ENCODE peak calls at places on chromosomes 4 and X, in six cellular contexts. W, C, M, B, G and X are unnamed samples. For H3K4me1, the result is how much of the 10 kb centered on the place peaks cover.

GRCh38 chr4:159105063-159105414 is 2.2 kb downstream of the RAPGEF2 start:
- DNase-seq in G (peak), B (no peak), M (no peak), W (no peak), C (no peak), X (no peak)

GRCh38 chr4:94558392-94558920 is 106.7 kb downstream of the PDLIM5 start:
- DNase-seq in G (no peak), B (no peak), C (no peak), M (no peak), W (no peak), X (no peak)

GRCh38 chr4:46844325-46844917 is 64.6 kb downstream of the COX7B2 start:
- DNase-seq in W (peak), C (peak), G (peak), B (peak), M (no peak), X (peak)

GRCh38 chrX:38112566-38112965 is 106.2 kb downstream of the SYTL5 start:
- DNase-seq in C (no peak), B (no peak), M (no peak), W (no peak), G (no peak), X (no peak)

GRCh38 chr4:133157460-133158160 is 8.5 kb downstream of the PCDH10 start:
- DNase-seq in W (no peak), M (no peak), G (no peak), C (no peak), B (no peak), X (no peak)

GRCh38 chr4:80268081-80268823 is 1.8 kb downstream of the FGF5 start:
- DNase-seq in W (peak), G (peak), B (no peak), C (no peak), M (no peak), X (no peak)

GRCh38 chr4:140675599-140676231 is 80.5 kb downstream of the TBC1D9 start:
- DNase-seq in W (no peak), B (no peak), C (no peak), G (no peak), M (no peak), X (no peak)

GRCh38 chr4:138630666-138631065 is 384.9 kb upstream of the NOCT start:
- DNase-seq in W (no peak), G (no peak), M (no peak), B (no peak), C (no peak), X (no peak)

GRCh38 chrX:580020-580419 is 50.6 kb upstream of the SHOX start:
- DNase-seq in M (no peak), W (no peak), C (no peak), G (no peak), B (peak), X (no peak)

GRCh38 chr4:112840061-112840460 is 203.1 kb downstream of the LARP7 start:
- DNase-seq in C (no peak), G (no peak), M (no peak), B (no peak), W (no peak), X (no peak)

GRCh38 chr4:123397276-123398150 is 918 bp downstream of the SPRY1 start:
- DNase-seq in M (peak), W (peak), C (no peak), G (peak), B (peak), X (peak)

GRCh38 chrX:2351321-2351720 is 149.5 kb downstream of the DHRSX start:
- DNase-seq in W (no peak), B (no peak), C (peak), G (no peak), M (no peak), X (no peak)

GRCh38 chr4:8917321-8917811 is 45.7 kb upstream of the HMX1 start:
- DNase-seq in W (no peak), B (no peak), C (no peak), G (no peak), M (peak), X (no peak)

GRCh38 chr4:83285022-83285387 is 407 bp upstream of the COQ2 start:
- DNase-seq in W (no peak), G (peak), B (no peak), C (peak), M (no peak), X (no peak)

GRCh38 chr4:126269106-126269505 is 954.4 kb downstream of the FAT4 start:
- DNase-seq in M (no peak), W (no peak), C (no peak), G (no peak), B (no peak), X (no peak)

GRCh38 chrX:95885074-95885473 is 799.6 kb upstream of the DIAPH2 start:
- DNase-seq in B (no peak), W (no peak), M (no peak), C (no peak), G (no peak), X (no peak)

GRCh38 chr4:152079543-152080293 is 318.9 kb upstream of the GATB start:
- DNase-seq in W (no peak), C (no peak), G (no peak), M (no peak), B (no peak), X (peak)

GRCh38 chr4:3835527-3836040 is 69.4 kb downstream of the ADRA2C start:
- DNase-seq in W (no peak), M (no peak), G (no peak), B (no peak), C (no peak), X (no peak)

GRCh38 chr4:139275281-139275735 is 4.7 kb downstream of the MGARP start:
- DNase-seq in C (no peak), M (no peak), W (no peak), G (no peak), B (no peak), X (no peak)

GRCh38 chrX:18899796-18900380 is 84.0 kb downstream of the PHKA2 start:
- DNase-seq in M (no peak), C (peak), G (peak), B (no peak), W (peak), X (no peak)

GRCh38 chr4:140296335-140296753 is 77.1 kb upstream of the SCOC start:
- DNase-seq in M (peak), C (peak), G (no peak), W (no peak), B (peak), X (no peak)

GRCh38 chrX:40065291-40066046 is 32.3 kb downstream of the BCOR start:
- DNase-seq in G (no peak), W (no peak), M (peak), C (no peak), B (no peak), X (no peak)

GRCh38 chr4:52638717-52639116 is 20.4 kb downstream of the USP46 start:
- DNase-seq in W (no peak), C (no peak), G (no peak), M (no peak), B (no peak), X (no peak)

GRCh38 chrX:101595739-101596419 is 21.9 kb downstream of the ARMCX6 start:
- DNase-seq in B (peak), G (peak), M (no peak), W (peak), C (peak), X (no peak)

GRCh38 chr4:158020175-158020574 is 152.7 kb downstream of the GASK1B start:
- DNase-seq in W (no peak), G (no peak), C (peak), B (peak), M (peak), X (no peak)

GRCh38 chrX:57822398-57822797 is 87.9 kb downstream of the ZXDA start:
- DNase-seq in W (no peak), G (no peak), M (no peak), C (no peak), B (no peak), X (no peak)

GRCh38 chr4:7192252-7193039 is at the start of gene SORCS2:
- DNase-seq in G (peak), M (no peak), C (peak), W (peak), B (peak), X (peak)

GRCh38 chr4:55395529-55396304 is at the start of gene TMEM165:
- DNase-seq in M (peak), C (peak), W (peak), G (peak), B (peak), X (peak)

GRCh38 chr4:6124386-6125102 is 75.8 kb downstream of the JAKMIP1 start:
- DNase-seq in G (no peak), B (no peak), W (peak), M (no peak), C (no peak), X (no peak)

GRCh38 chr4:46889410-46889809 is 19.6 kb downstream of the COX7B2 start:
- DNase-seq in B (no peak), M (no peak), W (no peak), G (no peak), C (no peak), X (no peak)

GRCh38 chr4:122917731-122918130 is 4.7 kb downstream of the NUDT6 start:
- DNase-seq in C (no peak), W (no peak), B (no peak), M (no peak), G (no peak), X (no peak)

GRCh38 chr4:82360298-82361177 is 13.3 kb downstream of the HNRNPD start:
- DNase-seq in W (no peak), B (no peak), M (no peak), G (peak), C (no peak), X (no peak)

GRCh38 chr4:80138556-80139538 is 58.5 kb upstream of the PRDM8 start:
- DNase-seq in G (no peak), C (no peak), W (no peak), B (no peak), M (no peak), X (peak)

GRCh38 chrX:106220177-106220576 is 52.1 kb downstream of the PWWP3B start:
- DNase-seq in W (no peak), M (no peak), C (no peak), B (no peak), G (no peak), X (no peak)

GRCh38 chr4:140427919-140428471 is 547 bp upstream of the CLGN start:
- DNase-seq in W (no peak), G (no peak), B (no peak), C (no peak), M (no peak), X (no peak)

GRCh38 chr4:119016636-119017035 is 119.0 kb upstream of the MYOZ2 start:
- DNase-seq in M (no peak), G (no peak), W (no peak), C (no peak), B (no peak), X (no peak)

GRCh38 chr4:158958489-158959270 is 144.2 kb upstream of the RAPGEF2 start:
- DNase-seq in C (no peak), W (no peak), B (no peak), M (no peak), G (no peak), X (no peak)

GRCh38 chr4:68904786-68905185 is 46.8 kb downstream of the UGT2A3 start:
- DNase-seq in C (no peak), B (peak), G (peak), W (peak), M (no peak), X (no peak)
- TF ChIP-seq CTCF in C (no peak), B (peak), G (peak), W (peak), M (no peak), X (no peak)

DNA sequence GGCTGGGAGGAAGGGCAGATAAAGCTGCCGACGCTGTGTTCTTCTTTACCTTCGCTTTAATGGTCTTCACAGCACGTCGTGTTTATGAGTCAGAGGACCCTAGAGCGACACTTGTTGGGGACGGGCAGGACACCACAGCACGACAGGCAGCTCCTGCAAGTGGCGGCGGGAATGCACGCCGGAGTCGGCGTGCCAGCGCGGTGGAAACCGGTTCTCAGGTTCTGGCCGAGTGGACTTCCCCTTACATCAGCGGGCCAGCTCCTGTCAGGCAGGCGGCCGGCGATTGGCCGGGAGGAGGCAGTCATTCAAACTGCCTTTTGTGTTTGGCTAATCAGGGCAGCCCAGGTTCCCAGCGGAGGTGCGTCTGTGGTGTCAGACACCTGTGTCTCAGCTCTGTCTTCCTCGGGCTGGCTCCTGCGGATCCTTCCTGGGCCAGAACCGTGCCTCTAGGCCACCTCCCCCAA is 150.9 kb downstream of the SHROOM3 start:
- DNase-seq in G (peak), B (peak), M (peak), C (peak), W (peak), X (peak)
- H3K4me1 ChIP-seq in G (half or more), B (under half), M (under half), C (under half), W (under half), X (under half)

DNA sequence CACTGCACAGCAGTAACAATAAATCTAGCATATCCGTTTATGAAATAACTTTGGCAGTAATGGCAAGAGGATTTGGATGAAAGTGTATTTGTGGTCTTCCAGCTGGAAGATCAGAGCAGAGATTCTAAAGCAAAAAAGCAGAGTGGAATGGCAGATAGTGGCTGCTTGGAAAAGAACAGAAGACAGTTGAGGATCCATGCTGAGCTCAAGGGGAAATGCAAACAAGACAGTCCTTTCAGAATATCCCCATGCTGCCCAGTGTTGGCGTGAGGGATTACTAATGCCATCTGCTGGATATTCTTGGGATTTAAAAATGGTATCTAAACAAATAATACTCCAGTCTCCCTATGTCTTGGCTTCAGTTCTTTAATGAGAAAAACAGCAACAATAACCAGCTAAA is 629.1 kb upstream of the ATOH1 start:
- DNase-seq in G (peak), W (peak), B (peak), C (peak), M (no peak), X (no peak)
- TF ChIP-seq CTCF in G (peak), W (peak), B (peak), C (peak), M (no peak), X (no peak)

DNA sequence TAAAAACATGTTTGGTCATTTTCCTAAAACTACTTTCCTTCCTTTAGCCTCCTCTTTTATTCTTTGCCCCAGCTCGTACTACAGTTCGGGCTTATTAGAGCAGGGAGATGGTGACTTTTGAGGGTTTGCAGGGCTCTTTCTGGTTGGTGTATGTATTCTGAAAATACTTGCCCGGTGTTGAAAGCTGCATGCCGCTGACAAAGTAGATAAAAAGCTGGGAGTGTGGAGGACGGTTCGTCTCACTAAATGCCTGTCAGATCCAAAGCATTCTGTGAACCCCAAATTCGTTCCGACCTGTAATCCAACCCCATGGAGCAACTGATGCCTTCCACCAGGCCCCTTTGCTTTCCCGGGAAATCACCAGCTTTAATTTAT is 19.2 kb downstream of the TRIM2 start:
- DNase-seq in B (no peak), M (no peak), C (no peak), G (no peak), W (no peak), X (no peak)
- H3K4me1 ChIP-seq in B (half or more), M (under half), C (under half), G (under half), W (under half), X (under half)